ENCODE peak calls at places on chromosomes 16 and 17, in seven cellular contexts. U, I, Q, O, M, A and W are unnamed samples.

GRCh38 chr16:68760671-68761275 is 23.7 kb downstream of the CDH1 start:
- DNase-seq in U (no peak), I (no peak), Q (peak), M (peak), A (no peak), O (no peak), W (no peak)

GRCh38 chr16:9837481-9837880 is 344.7 kb downstream of the GRIN2A start:
- DNase-seq in A (no peak), O (no peak), M (no peak), I (no peak), Q (no peak), U (no peak), W (no peak)

GRCh38 chr17:5789443-5789842 is 205.1 kb upstream of the NLRP1 start:
- DNase-seq in I (no peak), A (no peak), M (no peak), U (no peak), O (no peak), Q (no peak), W (no peak)

GRCh38 chr16:46907061-46907774 is 23.1 kb downstream of the GPT2 start:
- DNase-seq in I (no peak), U (no peak), O (no peak), M (no peak), A (no peak), Q (no peak), W (no peak)

GRCh38 chr16:89295071-89295900 is 77.8 kb downstream of the ZNF778 start:
- DNase-seq in U (no peak), A (no peak), Q (no peak), M (no peak), O (no peak), I (no peak), W (no peak)

GRCh38 chr16:85286970-85287814 is 174.9 kb upstream of the CIBAR2 start:
- DNase-seq in Q (peak), O (no peak), A (peak), U (peak), M (no peak), I (no peak), W (no peak)

GRCh38 chr16:2008631-2009301 is 855 bp downstream of the ZNF598 start:
- DNase-seq in A (no peak), U (no peak), I (no peak), O (no peak), M (peak), Q (no peak), W (no peak)

GRCh38 chr16:85206472-85207356 is 94.4 kb upstream of the CIBAR2 start:
- DNase-seq in U (peak), Q (peak), O (no peak), I (no peak), A (peak), M (peak), W (no peak)

GRCh38 chr17:80585880-80586279 is 41.2 kb downstream of the RPTOR start:
- DNase-seq in O (no peak), U (no peak), M (no peak), Q (no peak), A (no peak), I (no peak), W (no peak)

GRCh38 chr17:44170499-44171201 is at the start of gene ASB16:
- DNase-seq in A (no peak), O (no peak), U (peak), Q (no peak), M (no peak), I (no peak), W (no peak)

GRCh38 chr17:55527520-55528118 is 16.4 kb upstream of the SMIM36 start:
- DNase-seq in I (no peak), M (peak), O (no peak), U (no peak), Q (peak), A (peak), W (no peak)

GRCh38 chr17:55437165-55437605 is 15.6 kb upstream of the MMD start:
- DNase-seq in Q (no peak), I (no peak), M (no peak), U (no peak), A (no peak), O (no peak), W (no peak)

GRCh38 chr17:5508855-5509254 is 22.5 kb downstream of the MIS12 start:
- DNase-seq in O (no peak), I (no peak), U (no peak), Q (no peak), A (no peak), M (no peak), W (no peak)

GRCh38 chr16:4314532-4315184 is 1.2 kb upstream of the GLIS2 start:
- DNase-seq in O (no peak), A (no peak), I (no peak), Q (no peak), U (peak), M (no peak), W (peak)

GRCh38 chr16:29811896-29812665 is at the start of gene PRRT2:
- DNase-seq in I (peak), A (peak), M (peak), O (no peak), U (peak), Q (peak), W (no peak)

GRCh38 chr17:32265192-32265895 is at the start of gene RHBDL3:
- DNase-seq in U (peak), I (peak), A (peak), O (no peak), M (peak), Q (no peak), W (no peak)

GRCh38 chr17:53896047-53896446 is 73.3 kb downstream of the KIF2B start:
- DNase-seq in O (no peak), Q (no peak), A (no peak), I (no peak), M (no peak), U (no peak), W (no peak)

GRCh38 chr16:68247932-68248331 is 2.8 kb downstream of the PLA2G15 start:
- DNase-seq in I (no peak), Q (no peak), U (no peak), A (no peak), M (no peak), O (no peak), W (no peak)

GRCh38 chr16:57802635-57803412 is 533 bp upstream of the KIFC3 start:
- DNase-seq in Q (peak), O (no peak), U (no peak), I (no peak), M (no peak), A (no peak), W (no peak)

GRCh38 chr16:69861276-69862030 is 89.7 kb upstream of the CLEC18A start:
- DNase-seq in O (no peak), I (no peak), U (peak), Q (no peak), A (peak), M (no peak), W (no peak)

GRCh38 chr16:31356566-31357323 is 1.8 kb downstream of the ITGAX start:
- DNase-seq in Q (no peak), U (no peak), O (no peak), M (no peak), I (no peak), A (no peak), W (no peak)

GRCh38 chr16:63625141-63625540 is 1496.7 kb downstream of the CDH11 start:
- DNase-seq in I (no peak), A (no peak), O (no peak), M (no peak), U (no peak), Q (no peak), W (no peak)

GRCh38 chr17:58525239-58525638 is 10.8 kb upstream of the MTMR4 start:
- DNase-seq in Q (no peak), O (no peak), A (peak), U (peak), M (peak), I (no peak), W (peak)

GRCh38 chr16:50228364-50228868 is 37.9 kb upstream of the ADCY7 start:
- DNase-seq in A (no peak), U (no peak), I (no peak), Q (no peak), M (no peak), O (no peak), W (no peak)

GRCh38 chr17:64174686-64175456 is 44.9 kb upstream of the ERN1 start:
- DNase-seq in O (no peak), A (no peak), Q (peak), U (no peak), M (no peak), I (no peak), W (no peak)

GRCh38 chr16:21167360-21167759 is 8.9 kb downstream of the LDAF1 start:
- DNase-seq in O (no peak), I (no peak), U (no peak), M (peak), Q (no peak), A (no peak), W (no peak)

GRCh38 chr16:13046422-13046821 is 145.0 kb downstream of the SHISA9 start:
- DNase-seq in U (no peak), M (no peak), A (no peak), O (no peak), I (no peak), Q (no peak), W (no peak)